ENCODE peak calls at places on chromosomes 11 and 22, in four cellular contexts. One of them, this sample, is unnamed.

GRCh38 chr11:64035081-64035524 is 628 bp upstream of the FLRT1 start:
- DNase-seq in GM12878: no peak
- DNase-seq in HFF-Myc: no peak
- DNase-seq in cardiac muscle cell: no peak
- DNase-seq in this sample: no peak

GRCh38 chr11:134725939-134726639 is 314.0 kb upstream of the B3GAT1 start:
- DNase-seq in GM12878: no peak
- DNase-seq in HFF-Myc: no peak
- DNase-seq in cardiac muscle cell: no peak
- DNase-seq in this sample: no peak

GRCh38 chr11:62567018-62567633 is 6.6 kb downstream of the EEF1G start:
- DNase-seq in GM12878: no peak
- DNase-seq in HFF-Myc: no peak
- DNase-seq in cardiac muscle cell: no peak
- DNase-seq in this sample: no peak

GRCh38 chr22:26606611-26607010 is 11.2 kb downstream of the CRYBB1 start:
- DNase-seq in GM12878: no peak
- DNase-seq in HFF-Myc: no peak
- DNase-seq in cardiac muscle cell: no peak
- DNase-seq in this sample: no peak

GRCh38 chr11:13884159-13884799 is 78.2 kb upstream of the SPON1 start:
- DNase-seq in GM12878: no peak
- DNase-seq in HFF-Myc: no peak
- DNase-seq in cardiac muscle cell: no peak
- DNase-seq in this sample: no peak

GRCh38 chr11:72038491-72038890 is 39.8 kb downstream of the IL18BP start:
- DNase-seq in GM12878: no peak
- DNase-seq in HFF-Myc: peak
- DNase-seq in cardiac muscle cell: no peak
- DNase-seq in this sample: no peak

GRCh38 chr11:2655834-2656622 is 43.8 kb downstream of the KCNQ1OT1 start:
- DNase-seq in GM12878: no peak
- DNase-seq in HFF-Myc: peak
- DNase-seq in cardiac muscle cell: no peak
- DNase-seq in this sample: peak

GRCh38 chr22:29062286-29062949 is 787 bp upstream of the C22orf31 start:
- DNase-seq in GM12878: no peak
- DNase-seq in HFF-Myc: no peak
- DNase-seq in cardiac muscle cell: peak
- DNase-seq in this sample: no peak

GRCh38 chr22:23509571-23510302 is 70.4 kb downstream of the IGLL1 start:
- DNase-seq in GM12878: no peak
- DNase-seq in HFF-Myc: no peak
- DNase-seq in cardiac muscle cell: peak
- DNase-seq in this sample: no peak

GRCh38 chr11:95486979-95487378 is 256.0 kb upstream of the SESN3 start:
- DNase-seq in GM12878: no peak
- DNase-seq in HFF-Myc: no peak
- DNase-seq in cardiac muscle cell: no peak
- DNase-seq in this sample: no peak

GRCh38 chr11:128786507-128786906 is 80.6 kb downstream of the KCNJ1 start:
- DNase-seq in GM12878: no peak
- DNase-seq in HFF-Myc: no peak
- DNase-seq in cardiac muscle cell: no peak
- DNase-seq in this sample: no peak

DNA sequence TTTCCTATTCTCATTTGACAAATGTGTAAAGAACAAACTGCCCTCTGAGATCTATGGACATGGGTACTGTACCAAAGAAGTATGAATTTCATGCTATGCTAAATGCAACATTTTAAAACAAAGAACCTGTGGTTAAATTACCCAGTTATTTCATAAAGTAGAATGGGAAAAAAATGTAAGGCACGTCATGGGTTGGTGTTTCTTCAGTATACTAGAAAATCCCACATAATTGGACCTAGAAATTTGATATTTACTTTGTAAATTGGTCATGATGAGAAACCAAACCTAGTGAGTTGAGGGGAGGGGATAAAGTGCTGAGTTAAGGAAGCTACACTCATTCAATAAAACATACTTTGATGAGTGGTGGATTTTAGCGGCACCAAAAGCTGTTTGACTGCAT is 104.1 kb downstream of the ALX4 start:
- DNase-seq in GM12878: no peak
- DNase-seq in HFF-Myc: no peak
- DNase-seq in cardiac muscle cell: no peak
- DNase-seq in this sample: no peak
- TF ChIP-seq CTCF in GM12878: no peak
- TF ChIP-seq CTCF in HFF-Myc: no peak
- TF ChIP-seq CTCF in cardiac muscle cell: no peak
- TF ChIP-seq CTCF in this sample: no peak

GRCh38 chr11:59284773-59285129 is 72.0 kb upstream of the MPEG1 start:
- DNase-seq in GM12878: no peak
- DNase-seq in HFF-Myc: no peak
- DNase-seq in cardiac muscle cell: no peak
- DNase-seq in this sample: no peak
- TF ChIP-seq CTCF in GM12878: no peak
- TF ChIP-seq CTCF in HFF-Myc: no peak
- TF ChIP-seq CTCF in cardiac muscle cell: no peak
- TF ChIP-seq CTCF in this sample: no peak

DNA sequence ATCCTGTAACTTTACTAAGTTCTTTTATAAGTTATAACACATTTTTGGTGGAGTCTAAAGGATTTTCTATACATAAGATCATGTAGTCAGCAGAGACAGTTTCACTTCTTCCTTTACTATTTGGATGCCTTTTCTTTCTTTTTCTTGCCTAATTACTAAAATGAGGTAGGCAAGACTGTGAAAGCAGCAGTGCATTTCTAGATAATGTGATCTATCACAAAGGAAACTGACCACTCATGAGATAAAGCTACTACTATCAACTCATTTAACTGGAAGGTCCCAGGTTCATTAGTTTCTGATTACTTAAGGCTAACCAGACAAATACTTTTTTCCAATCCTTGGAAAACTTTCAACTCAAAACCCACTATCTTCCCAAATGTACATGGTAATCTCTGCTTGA is 196.2 kb upstream of the E2F8 start:
- DNase-seq in GM12878: no peak
- DNase-seq in HFF-Myc: no peak
- DNase-seq in cardiac muscle cell: no peak
- DNase-seq in this sample: no peak
- TF ChIP-seq CTCF in GM12878: no peak
- TF ChIP-seq CTCF in HFF-Myc: no peak
- TF ChIP-seq CTCF in cardiac muscle cell: no peak
- TF ChIP-seq CTCF in this sample: no peak

GRCh38 chr11:103806130-103806900 is 230.1 kb upstream of the DDI1 start:
- DNase-seq in GM12878: no peak
- DNase-seq in HFF-Myc: peak
- DNase-seq in cardiac muscle cell: no peak
- DNase-seq in this sample: peak

GRCh38 chr11:103808246-103808645 is 228.2 kb upstream of the DDI1 start:
- DNase-seq in GM12878: no peak
- DNase-seq in HFF-Myc: no peak
- DNase-seq in cardiac muscle cell: no peak
- DNase-seq in this sample: no peak

GRCh38 chr11:103812680-103813079 is 223.8 kb upstream of the DDI1 start:
- DNase-seq in GM12878: no peak
- DNase-seq in HFF-Myc: no peak
- DNase-seq in cardiac muscle cell: no peak
- DNase-seq in this sample: no peak

GRCh38 chr11:103807806-103808205 is 228.6 kb upstream of the DDI1 start:
- DNase-seq in GM12878: no peak
- DNase-seq in HFF-Myc: no peak
- DNase-seq in cardiac muscle cell: no peak
- DNase-seq in this sample: peak

GRCh38 chr11:103811870-103812509 is 224.4 kb upstream of the DDI1 start:
- DNase-seq in GM12878: no peak
- DNase-seq in HFF-Myc: no peak
- DNase-seq in cardiac muscle cell: no peak
- DNase-seq in this sample: no peak
- TF ChIP-seq CTCF in GM12878: no peak
- TF ChIP-seq CTCF in HFF-Myc: no peak
- TF ChIP-seq CTCF in cardiac muscle cell: no peak
- TF ChIP-seq CTCF in this sample: no peak